ENCODE peak calls at places on chromosomes 7 and 10, in six cellular contexts. One of them, this sample, is unnamed.

GRCh38 chr10:5484205-5484604 is 15.2 kb downstream of the CALML5 start:
- DNase-seq in hepatocyte: no peak
- DNase-seq in SK-N-SH: no peak
- DNase-seq in PC-3: peak; percentile 61
- DNase-seq in GM12878: no peak
- DNase-seq in HCT116: no peak
- DNase-seq in this sample: no peak

GRCh38 chr7:132866551-132866950 is 215.3 kb downstream of the CHCHD3 start:
- DNase-seq in hepatocyte: no peak
- DNase-seq in PC-3: no peak
- DNase-seq in HCT116: no peak
- DNase-seq in GM12878: no peak
- DNase-seq in SK-N-SH: no peak
- DNase-seq in this sample: no peak

GRCh38 chr10:36271631-36272340 is 629.7 kb upstream of the FZD8 start:
- DNase-seq in HCT116: no peak
- DNase-seq in GM12878: no peak
- DNase-seq in PC-3: peak; percentile 70
- DNase-seq in SK-N-SH: no peak
- DNase-seq in hepatocyte: no peak
- DNase-seq in this sample: no peak

GRCh38 chr7:19333706-19334105 is 188.5 kb upstream of the FERD3L start:
- DNase-seq in GM12878: no peak
- DNase-seq in HCT116: no peak
- DNase-seq in hepatocyte: no peak
- DNase-seq in SK-N-SH: no peak
- DNase-seq in PC-3: no peak
- DNase-seq in this sample: no peak

GRCh38 chr10:86953747-86954680 is 3.4 kb downstream of the MMRN2 start:
- DNase-seq in SK-N-SH: no peak
- DNase-seq in hepatocyte: peak; percentile 84
- DNase-seq in HCT116: no peak
- DNase-seq in PC-3: no peak
- DNase-seq in GM12878: no peak
- DNase-seq in this sample: no peak

GRCh38 chr7:100173806-100174495 is 3.2 kb downstream of the GPC2 start:
- DNase-seq in HCT116: no peak
- DNase-seq in SK-N-SH: peak; percentile 24
- DNase-seq in PC-3: no peak
- DNase-seq in hepatocyte: no peak
- DNase-seq in GM12878: no peak
- DNase-seq in this sample: no peak

GRCh38 chr10:61110188-61110844 is 166.3 kb upstream of the RHOBTB1 start:
- DNase-seq in HCT116: no peak
- DNase-seq in hepatocyte: no peak
- DNase-seq in PC-3: peak; percentile 92
- DNase-seq in GM12878: no peak
- DNase-seq in SK-N-SH: no peak
- DNase-seq in this sample: no peak

GRCh38 chr10:119343001-119343601 is 135.7 kb downstream of the GRK5 start:
- DNase-seq in PC-3: no peak
- DNase-seq in SK-N-SH: no peak
- DNase-seq in HCT116: no peak
- DNase-seq in GM12878: no peak
- DNase-seq in hepatocyte: no peak
- DNase-seq in this sample: no peak

GRCh38 chr10:33509231-33509871 is 174.9 kb upstream of the NRP1 start:
- DNase-seq in hepatocyte: peak; percentile 80
- DNase-seq in SK-N-SH: peak; percentile 19
- DNase-seq in HCT116: peak; percentile 56
- DNase-seq in PC-3: peak; percentile 100
- DNase-seq in GM12878: peak; percentile 25
- DNase-seq in this sample: no peak

GRCh38 chr7:132311747-132312146 is 264.5 kb downstream of the PLXNA4 start:
- DNase-seq in GM12878: no peak
- DNase-seq in hepatocyte: no peak
- DNase-seq in SK-N-SH: no peak
- DNase-seq in HCT116: no peak
- DNase-seq in PC-3: no peak
- DNase-seq in this sample: no peak

GRCh38 chr10:7424315-7424714 is 13.5 kb upstream of the SFMBT2 start:
- DNase-seq in hepatocyte: peak; percentile 7
- DNase-seq in GM12878: no peak
- DNase-seq in HCT116: no peak
- DNase-seq in PC-3: no peak
- DNase-seq in SK-N-SH: no peak
- DNase-seq in this sample: no peak

GRCh38 chr10:113788604-113789083 is 37.2 kb downstream of the PLEKHS1 start:
- DNase-seq in PC-3: peak; percentile 94
- DNase-seq in hepatocyte: peak; percentile 40
- DNase-seq in SK-N-SH: no peak
- DNase-seq in GM12878: peak; percentile 62
- DNase-seq in HCT116: peak; percentile 28
- DNase-seq in this sample: no peak

GRCh38 chr7:55250313-55250712 is 114.8 kb upstream of the LANCL2 start:
- DNase-seq in PC-3: peak; percentile 42
- DNase-seq in SK-N-SH: peak; percentile 66
- DNase-seq in HCT116: peak; percentile 48
- DNase-seq in hepatocyte: peak; percentile 51
- DNase-seq in GM12878: no peak
- DNase-seq in this sample: no peak

GRCh38 chr10:124353091-124353815 is 65.5 kb downstream of the OAT start:
- DNase-seq in SK-N-SH: peak; percentile 13
- DNase-seq in hepatocyte: no peak
- DNase-seq in HCT116: no peak
- DNase-seq in GM12878: no peak
- DNase-seq in PC-3: no peak
- DNase-seq in this sample: no peak

GRCh38 chr7:22559829-22560489 is 60.0 kb upstream of the STEAP1B start:
- DNase-seq in hepatocyte: peak; percentile 84
- DNase-seq in HCT116: peak; percentile 71
- DNase-seq in GM12878: no peak
- DNase-seq in SK-N-SH: peak; percentile 77
- DNase-seq in PC-3: peak; percentile 86
- DNase-seq in this sample: peak; percentile 89

GRCh38 chr10:8913720-8914119 is 859.2 kb downstream of the GATA3 start:
- DNase-seq in GM12878: no peak
- DNase-seq in HCT116: no peak
- DNase-seq in hepatocyte: peak; percentile 8
- DNase-seq in SK-N-SH: no peak
- DNase-seq in PC-3: peak; percentile 35
- DNase-seq in this sample: no peak

GRCh38 chr7:147161405-147161804 is 1044.8 kb downstream of the CNTNAP2 start:
- DNase-seq in PC-3: no peak
- DNase-seq in hepatocyte: no peak
- DNase-seq in GM12878: no peak
- DNase-seq in SK-N-SH: no peak
- DNase-seq in HCT116: no peak
- DNase-seq in this sample: no peak

GRCh38 chr10:132878730-132879407 is 63.5 kb downstream of the CFAP46 start:
- DNase-seq in PC-3: no peak
- DNase-seq in HCT116: no peak
- DNase-seq in GM12878: no peak
- DNase-seq in SK-N-SH: no peak
- DNase-seq in hepatocyte: no peak
- DNase-seq in this sample: no peak

GRCh38 chr10:71727429-71728217 is 8.0 kb upstream of the C10orf105 start:
- DNase-seq in GM12878: peak; percentile 90
- DNase-seq in hepatocyte: peak; percentile 50
- DNase-seq in HCT116: no peak
- DNase-seq in SK-N-SH: peak; percentile 72
- DNase-seq in PC-3: peak; percentile 18
- DNase-seq in this sample: peak; percentile 94

GRCh38 chr10:52609071-52609470 is 163.5 kb downstream of the MBL2 start:
- DNase-seq in PC-3: no peak
- DNase-seq in SK-N-SH: no peak
- DNase-seq in GM12878: no peak
- DNase-seq in HCT116: no peak
- DNase-seq in hepatocyte: no peak
- DNase-seq in this sample: no peak

GRCh38 chr7:2032030-2032875 is 200.5 kb downstream of the MAD1L1 start:
- DNase-seq in GM12878: no peak
- DNase-seq in HCT116: no peak
- DNase-seq in SK-N-SH: peak; percentile 56
- DNase-seq in hepatocyte: no peak
- DNase-seq in PC-3: no peak
- DNase-seq in this sample: no peak

GRCh38 chr7:97845622-97846203 is 26.5 kb downstream of the ASNS start:
- DNase-seq in SK-N-SH: peak; percentile 52
- DNase-seq in HCT116: peak; percentile 13
- DNase-seq in PC-3: peak; percentile 58
- DNase-seq in hepatocyte: peak; percentile 35
- DNase-seq in GM12878: no peak
- DNase-seq in this sample: peak; percentile 76

GRCh38 chr10:102133373-102134195 is 744 bp downstream of the PPRC1 start:
- DNase-seq in hepatocyte: peak; percentile 90
- DNase-seq in HCT116: no peak
- DNase-seq in PC-3: peak; percentile 74
- DNase-seq in GM12878: no peak
- DNase-seq in SK-N-SH: peak; percentile 91
- DNase-seq in this sample: peak; percentile 86

GRCh38 chr10:123556049-123556448 is 110.1 kb upstream of the GPR26 start:
- DNase-seq in HCT116: no peak
- DNase-seq in GM12878: no peak
- DNase-seq in SK-N-SH: no peak
- DNase-seq in PC-3: no peak
- DNase-seq in hepatocyte: no peak
- DNase-seq in this sample: no peak

GRCh38 chr7:117648203-117648866 is 168.5 kb downstream of the CFTR start:
- DNase-seq in GM12878: no peak
- DNase-seq in hepatocyte: no peak
- DNase-seq in SK-N-SH: no peak
- DNase-seq in HCT116: no peak
- DNase-seq in PC-3: no peak
- DNase-seq in this sample: no peak
- H3K27ac ChIP-seq in GM12878: no peak overlapping the region
- H3K27ac ChIP-seq in hepatocyte: no peak overlapping the region
- H3K27ac ChIP-seq in SK-N-SH: no peak overlapping the region
- H3K27ac ChIP-seq in HCT116: no peak overlapping the region
- H3K27ac ChIP-seq in PC-3: no peak overlapping the region
- H3K27ac ChIP-seq in this sample: no peak overlapping the region

GRCh38 chr10:50917486-50917885 is 32.1 kb upstream of the A1CF start:
- DNase-seq in SK-N-SH: no peak
- DNase-seq in hepatocyte: no peak
- DNase-seq in PC-3: peak; percentile 99
- DNase-seq in HCT116: no peak
- DNase-seq in GM12878: no peak
- DNase-seq in this sample: no peak

GRCh38 chr10:50918529-50918928 is 33.1 kb upstream of the A1CF start:
- DNase-seq in GM12878: no peak
- DNase-seq in SK-N-SH: no peak
- DNase-seq in PC-3: no peak
- DNase-seq in hepatocyte: no peak
- DNase-seq in HCT116: no peak
- DNase-seq in this sample: no peak

GRCh38 chr10:50919010-50919409 is 33.6 kb upstream of the A1CF start:
- DNase-seq in PC-3: peak; percentile 97
- DNase-seq in SK-N-SH: no peak
- DNase-seq in GM12878: no peak
- DNase-seq in hepatocyte: no peak
- DNase-seq in HCT116: no peak
- DNase-seq in this sample: no peak
- H2AFZ ChIP-seq in PC-3: no peak overlapping the region
- H2AFZ ChIP-seq in SK-N-SH: no peak overlapping the region
- H2AFZ ChIP-seq in GM12878: no peak overlapping the region
- H2AFZ ChIP-seq in hepatocyte: no peak overlapping the region
- H2AFZ ChIP-seq in HCT116: no peak overlapping the region
- H2AFZ ChIP-seq in this sample: no peak overlapping the region

DNA sequence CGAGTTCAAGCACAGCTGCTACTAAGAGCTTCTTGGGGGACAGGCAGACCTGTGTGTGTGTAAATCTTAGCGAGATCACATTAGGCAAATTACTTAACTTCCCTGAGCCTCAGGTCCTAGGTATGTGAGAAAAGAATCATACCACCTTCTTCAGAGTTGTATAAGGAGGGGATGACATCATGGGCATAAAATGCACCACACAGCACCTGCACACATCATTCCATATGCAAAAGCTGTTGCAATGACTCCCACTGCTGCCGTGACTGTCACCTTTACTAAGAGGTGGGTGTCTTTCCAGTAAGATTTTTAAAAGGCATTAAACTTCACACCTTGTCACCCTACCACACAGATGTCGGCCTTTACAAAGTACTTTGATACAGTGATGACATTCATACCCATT is 146.0 kb downstream of the FANK1 start:
- DNase-seq in HCT116: no peak
- DNase-seq in GM12878: no peak
- DNase-seq in hepatocyte: no peak
- DNase-seq in SK-N-SH: no peak
- DNase-seq in PC-3: no peak
- DNase-seq in this sample: no peak
- H3K27ac ChIP-seq in HCT116: no peak overlapping the region
- H3K27ac ChIP-seq in GM12878: no peak overlapping the region
- H3K27ac ChIP-seq in hepatocyte: no peak overlapping the region
- H3K27ac ChIP-seq in SK-N-SH: peak overlapping the region; percentile 89
- H3K27ac ChIP-seq in PC-3: no peak overlapping the region
- H3K27ac ChIP-seq in this sample: peak overlapping the region; percentile 64

GRCh38 chr7:123735539-123735938 is 13.3 kb downstream of the WASL start:
- DNase-seq in PC-3: no peak
- DNase-seq in SK-N-SH: no peak
- DNase-seq in HCT116: no peak
- DNase-seq in GM12878: no peak
- DNase-seq in hepatocyte: no peak
- DNase-seq in this sample: no peak
- H2AFZ ChIP-seq in PC-3: no peak overlapping the region
- H2AFZ ChIP-seq in SK-N-SH: no peak overlapping the region
- H2AFZ ChIP-seq in HCT116: no peak overlapping the region
- H2AFZ ChIP-seq in GM12878: no peak overlapping the region
- H2AFZ ChIP-seq in hepatocyte: no peak overlapping the region
- H2AFZ ChIP-seq in this sample: no peak overlapping the region

DNA sequence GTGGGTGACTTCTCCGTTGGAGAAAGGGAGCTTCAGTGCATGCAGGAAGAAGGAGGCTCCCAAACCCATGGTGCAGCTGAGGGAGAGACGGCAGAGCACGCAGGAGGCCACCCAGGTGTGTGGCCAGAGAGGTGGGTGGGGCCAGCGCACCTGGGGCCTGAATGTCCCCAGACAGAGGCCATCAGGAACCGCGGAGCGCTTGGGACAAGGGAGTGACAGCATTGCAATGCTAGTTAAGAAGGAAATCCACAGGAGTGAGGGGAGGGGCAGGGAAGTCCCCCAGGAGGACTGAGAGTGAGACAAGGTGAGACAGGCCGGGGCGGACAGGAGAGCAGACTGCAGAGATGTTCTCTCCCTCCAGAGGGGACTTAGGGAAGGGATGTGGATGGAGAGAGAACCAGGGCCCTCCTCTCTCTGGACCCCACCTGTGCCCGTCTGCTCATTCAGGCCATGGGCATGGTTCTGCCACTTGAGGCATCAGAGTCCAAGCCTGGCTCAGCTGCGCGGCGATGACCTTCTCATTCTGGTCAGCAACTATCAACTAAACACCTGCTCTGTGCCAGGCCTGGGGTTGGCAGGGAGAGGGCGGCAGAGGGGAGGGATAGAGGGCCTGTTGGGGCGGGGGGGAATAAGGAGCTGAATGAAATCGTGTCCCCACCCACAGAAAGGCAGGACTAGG is 69.4 kb upstream of the COL13A1 start:
- DNase-seq in PC-3: no peak
- DNase-seq in GM12878: no peak
- DNase-seq in HCT116: no peak
- DNase-seq in hepatocyte: no peak
- DNase-seq in SK-N-SH: no peak
- DNase-seq in this sample: no peak
- H3K27ac ChIP-seq in PC-3: no peak overlapping the region
- H3K27ac ChIP-seq in GM12878: no peak overlapping the region
- H3K27ac ChIP-seq in HCT116: no peak overlapping the region
- H3K27ac ChIP-seq in hepatocyte: no peak overlapping the region
- H3K27ac ChIP-seq in SK-N-SH: no peak overlapping the region
- H3K27ac ChIP-seq in this sample: no peak overlapping the region

This sample was measured in Karpas-422.